ENCODE peak calls at places on chromosomes 6 and 20, in four cellular contexts. One of them, this sample, is unnamed.

GRCh38 chr20:16385891-16386290 is 187.4 kb downstream of the KIF16B start:
- DNase-seq in left ventricle myocardium inferior: no peak
- DNase-seq in stimulated activated CD4-positive, alpha-beta T cell treated with anti-CD3 and anti-CD28 coated beads, Interleukin-12 subunit alpha, Interleukin-12 subunit beta, amount 100 ng/mL, for 48 hours: no peak
- DNase-seq in MCF 10A: no peak
- DNase-seq in this sample: no peak

GRCh38 chr6:10603265-10603664 is 82.1 kb downstream of the GCNT2 start:
- DNase-seq in left ventricle myocardium inferior: no peak
- DNase-seq in stimulated activated CD4-positive, alpha-beta T cell treated with anti-CD3 and anti-CD28 coated beads, Interleukin-12 subunit alpha, Interleukin-12 subunit beta, amount 100 ng/mL, for 48 hours: no peak
- DNase-seq in MCF 10A: no peak
- DNase-seq in this sample: no peak

GRCh38 chr6:158660331-158660730 is 10.5 kb downstream of the SYTL3 start:
- DNase-seq in left ventricle myocardium inferior: no peak
- DNase-seq in stimulated activated CD4-positive, alpha-beta T cell treated with anti-CD3 and anti-CD28 coated beads, Interleukin-12 subunit alpha, Interleukin-12 subunit beta, amount 100 ng/mL, for 48 hours: no peak
- DNase-seq in MCF 10A: peak
- DNase-seq in this sample: no peak

GRCh38 chr6:158627168-158627939 is 17.2 kb downstream of the DYNLT1 start:
- DNase-seq in left ventricle myocardium inferior: no peak
- DNase-seq in stimulated activated CD4-positive, alpha-beta T cell treated with anti-CD3 and anti-CD28 coated beads, Interleukin-12 subunit alpha, Interleukin-12 subunit beta, amount 100 ng/mL, for 48 hours: no peak
- DNase-seq in MCF 10A: no peak
- DNase-seq in this sample: peak

GRCh38 chr20:24331939-24332338 is 137.5 kb upstream of the SYNDIG1 start:
- DNase-seq in left ventricle myocardium inferior: no peak
- DNase-seq in stimulated activated CD4-positive, alpha-beta T cell treated with anti-CD3 and anti-CD28 coated beads, Interleukin-12 subunit alpha, Interleukin-12 subunit beta, amount 100 ng/mL, for 48 hours: no peak
- DNase-seq in MCF 10A: no peak
- DNase-seq in this sample: no peak

GRCh38 chr6:44561062-44561591 is 173.6 kb downstream of the CDC5L start:
- DNase-seq in left ventricle myocardium inferior: no peak
- DNase-seq in stimulated activated CD4-positive, alpha-beta T cell treated with anti-CD3 and anti-CD28 coated beads, Interleukin-12 subunit alpha, Interleukin-12 subunit beta, amount 100 ng/mL, for 48 hours: no peak
- DNase-seq in MCF 10A: no peak
- DNase-seq in this sample: no peak

GRCh38 chr6:79818471-79818870 is 128.9 kb downstream of the ELOVL4 start:
- DNase-seq in left ventricle myocardium inferior: no peak
- DNase-seq in stimulated activated CD4-positive, alpha-beta T cell treated with anti-CD3 and anti-CD28 coated beads, Interleukin-12 subunit alpha, Interleukin-12 subunit beta, amount 100 ng/mL, for 48 hours: no peak
- DNase-seq in MCF 10A: peak
- DNase-seq in this sample: no peak

GRCh38 chr6:7489376-7489775 is 52.1 kb upstream of the DSP start:
- DNase-seq in left ventricle myocardium inferior: no peak
- DNase-seq in stimulated activated CD4-positive, alpha-beta T cell treated with anti-CD3 and anti-CD28 coated beads, Interleukin-12 subunit alpha, Interleukin-12 subunit beta, amount 100 ng/mL, for 48 hours: no peak
- DNase-seq in MCF 10A: no peak
- DNase-seq in this sample: no peak

GRCh38 chr20:48076772-48077171 is 291.5 kb upstream of the SULF2 start:
- DNase-seq in left ventricle myocardium inferior: no peak
- DNase-seq in stimulated activated CD4-positive, alpha-beta T cell treated with anti-CD3 and anti-CD28 coated beads, Interleukin-12 subunit alpha, Interleukin-12 subunit beta, amount 100 ng/mL, for 48 hours: no peak
- DNase-seq in MCF 10A: no peak
- DNase-seq in this sample: no peak

This sample was measured in left cardiac atrium.